ENCODE peak calls at places on chromosomes 7 and 10, in seven cellular contexts. E is uterus, U is endothelial cell of umbilical vein, O is spleen, B is A549, D is K562, R is HepG2. N is an unnamed sample.

GRCh38 chr10:54284526-54285193 is 516.4 kb downstream of the PCDH15 start:
- DNase-seq in E (no peak), U (no peak), O (no peak), B (no peak), D (no peak), R (no peak), N (no peak)

GRCh38 chr7:57412168-57412567 is 37.8 kb upstream of the ZNF716 start:
- DNase-seq in E (no peak), U (no peak), O (peak; percentile 33), B (no peak), D (no peak), R (no peak), N (no peak)

GRCh38 chr7:30028749-30029635 is 780 bp downstream of the PLEKHA8 start:
- DNase-seq in E (no peak), U (peak; percentile 75), O (no peak), B (peak; percentile 40), D (peak; percentile 56), R (peak; percentile 71), N (no peak)

GRCh38 chr10:8539056-8539455 is 484.6 kb downstream of the GATA3 start:
- DNase-seq in E (no peak), U (no peak), O (no peak), B (no peak), D (no peak), R (no peak), N (no peak)

GRCh38 chr10:58723977-58724376 is 211.3 kb downstream of the BICC1 start:
- DNase-seq in E (no peak), U (no peak), O (no peak), B (no peak), D (no peak), R (no peak), N (no peak)

GRCh38 chr7:43553999-43554398 is 28.9 kb upstream of the STK17A start:
- DNase-seq in E (no peak), U (no peak), O (no peak), B (no peak), D (no peak), R (peak; percentile 22), N (no peak)

GRCh38 chr10:119216137-119216536 is 8.8 kb downstream of the GRK5 start:
- DNase-seq in E (no peak), U (no peak), O (no peak), B (no peak), D (no peak), R (no peak), N (no peak)

GRCh38 chr7:45575501-45576248 is 1.5 kb downstream of the ADCY1 start:
- DNase-seq in E (no peak), U (no peak), O (peak; percentile 68), B (no peak), D (no peak), R (no peak), N (no peak)

GRCh38 chr10:69123306-69123746 is 652 bp upstream of the VPS26A start:
- DNase-seq in E (no peak), U (no peak), O (no peak), B (peak; percentile 74), D (peak; percentile 70), R (peak; percentile 31), N (no peak)

GRCh38 chr7:134298902-134299683 is 17.6 kb downstream of the SLC35B4 start:
- DNase-seq in E (peak; percentile 33), U (no peak), O (no peak), B (no peak), D (no peak), R (no peak), N (peak; percentile 50)

GRCh38 chr10:71860243-71861029 is 9.4 kb upstream of the PSAP start:
- DNase-seq in E (peak; percentile 98), U (peak; percentile 98), O (peak; percentile 91), B (peak; percentile 95), D (peak; percentile 94), R (peak; percentile 85), N (peak; percentile 69)

GRCh38 chr7:154975984-154976383 is 26.9 kb downstream of the PAXIP1 start:
- DNase-seq in E (no peak), U (no peak), O (no peak), B (no peak), D (no peak), R (no peak), N (no peak)

GRCh38 chr10:133268532-133268931 is 8.1 kb downstream of the ADAM8 start:
- DNase-seq in E (no peak), U (no peak), O (no peak), B (no peak), D (no peak), R (no peak), N (no peak)

GRCh38 chr7:94348142-94348541 is 46.6 kb upstream of the COL1A2 start:
- DNase-seq in E (peak; percentile 82), U (peak; percentile 26), O (no peak), B (no peak), D (no peak), R (no peak), N (no peak)

GRCh38 chr7:156207306-156207705 is 395.0 kb upstream of the SHH start:
- DNase-seq in E (no peak), U (no peak), O (no peak), B (no peak), D (no peak), R (no peak), N (no peak)

GRCh38 chr10:122152544-122152943 is 118.6 kb upstream of the BTBD16 start:
- DNase-seq in E (peak; percentile 54), U (no peak), O (peak; percentile 54), B (no peak), D (no peak), R (no peak), N (peak; percentile 63)

GRCh38 chr7:100539436-100540006 is 518 bp downstream of the AGFG2 start:
- DNase-seq in E (no peak), U (no peak), O (no peak), B (no peak), D (no peak), R (no peak), N (no peak)

GRCh38 chr7:27605689-27606269 is 56.9 kb downstream of the HIBADH start:
- DNase-seq in E (no peak), U (peak; percentile 63), O (no peak), B (peak; percentile 22), D (no peak), R (peak; percentile 39), N (no peak)

GRCh38 chr7:127158659-127159058 is 94.1 kb downstream of the GRM8 start:
- DNase-seq in E (no peak), U (no peak), O (no peak), B (no peak), D (peak; percentile 12), R (peak; percentile 1), N (no peak)

DNA sequence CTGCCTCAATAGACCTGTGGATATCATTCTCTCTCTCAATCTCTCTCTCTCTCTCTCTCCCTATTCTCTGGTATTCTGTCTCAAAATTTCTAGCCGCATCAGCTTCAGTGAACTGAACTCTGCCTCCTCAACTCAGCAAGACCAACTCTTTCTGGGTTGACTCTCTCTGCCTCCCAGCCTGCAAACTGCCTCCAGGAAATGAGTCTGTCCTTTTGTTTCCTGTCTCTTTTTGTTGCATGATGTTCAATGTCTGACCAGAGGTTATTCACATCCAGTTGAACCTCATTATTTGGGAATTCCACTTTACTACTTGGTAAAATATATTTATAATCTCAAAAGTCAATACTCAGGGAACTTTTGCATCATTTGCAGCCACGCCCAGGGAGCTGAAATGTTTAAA is 682.7 kb upstream of the FZD8 start:
- DNase-seq in E (no peak), U (peak; percentile 41), O (no peak), B (no peak), D (no peak), R (no peak), N (no peak)
- TF ChIP-seq CTCF in E (no peak), U (no peak), O (no peak), B (no peak), D (no peak), R (no peak), N (no peak)

DNA sequence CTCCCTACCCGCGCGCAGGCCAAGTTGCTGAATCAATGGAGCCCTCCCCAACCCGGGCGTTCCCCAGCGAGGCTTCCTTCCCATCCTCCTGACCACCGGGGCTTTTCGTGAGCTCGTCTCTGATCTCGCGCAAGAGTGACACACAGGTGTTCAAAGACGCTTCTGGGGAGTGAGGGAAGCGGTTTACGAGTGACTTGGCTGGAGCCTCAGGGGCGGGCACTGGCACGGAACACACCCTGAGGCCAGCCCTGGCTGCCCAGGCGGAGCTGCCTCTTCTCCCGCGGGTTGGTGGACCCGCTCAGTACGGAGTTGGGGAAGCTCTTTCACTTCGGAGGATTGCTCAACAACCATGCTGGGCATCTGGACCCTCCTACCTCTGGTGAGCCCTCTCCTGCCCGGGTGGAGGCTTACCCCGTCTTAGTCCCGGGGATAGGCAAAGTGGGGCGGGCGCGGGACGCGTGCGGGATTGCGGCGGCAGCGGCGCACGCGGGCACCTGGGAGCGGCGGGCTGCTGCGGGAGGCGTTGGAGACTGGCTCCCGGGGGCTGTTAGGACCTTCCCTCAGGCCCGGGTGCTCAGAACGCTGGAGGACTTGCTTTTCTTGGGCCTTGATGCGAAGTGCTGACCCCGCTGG is at the start of gene FAS:
- DNase-seq in E (peak; percentile 79), U (peak; percentile 53), O (peak; percentile 94), B (peak; percentile 69), D (no peak), R (peak; percentile 27), N (peak; percentile 86)
- TF ChIP-seq POLR2A in E (peak; percentile 33), U (no peak), O (no peak), B (peak; percentile 33), D (no peak), R (no peak), N (peak; percentile 71)

GRCh38 chr7:73727963-73728362 is 8.5 kb upstream of the STX1A start:
- DNase-seq in E (no peak), U (no peak), O (no peak), B (no peak), D (no peak), R (no peak), N (no peak)
- TF ChIP-seq CTCF in E (no peak), U (no peak), O (no peak), B (no peak), D (no peak), R (no peak), N (no peak)

DNA sequence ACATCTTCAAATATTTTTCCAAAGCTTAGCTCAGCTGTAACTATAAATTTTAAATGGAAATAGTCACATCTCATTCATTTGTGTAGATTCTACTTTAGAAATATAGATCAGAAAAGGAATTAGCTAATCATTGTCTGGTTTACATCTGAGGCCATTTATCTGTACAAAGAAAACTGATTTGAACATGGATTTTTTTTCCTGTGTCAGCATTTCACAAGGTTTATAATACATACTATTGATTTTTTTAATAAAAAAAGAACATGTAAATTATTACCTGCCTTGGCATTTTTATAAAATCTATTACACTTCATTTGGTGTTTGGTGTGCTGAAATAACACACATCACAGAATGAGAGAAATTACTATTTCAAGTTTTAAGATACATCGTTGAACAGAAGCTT is 3.5 kb upstream of the GPR37 start:
- DNase-seq in E (no peak), U (no peak), O (no peak), B (no peak), D (no peak), R (no peak), N (no peak)
- TF ChIP-seq POLR2A in E (no peak), U (no peak), O (no peak), B (no peak), D (no peak), R (no peak), N (no peak)

DNA sequence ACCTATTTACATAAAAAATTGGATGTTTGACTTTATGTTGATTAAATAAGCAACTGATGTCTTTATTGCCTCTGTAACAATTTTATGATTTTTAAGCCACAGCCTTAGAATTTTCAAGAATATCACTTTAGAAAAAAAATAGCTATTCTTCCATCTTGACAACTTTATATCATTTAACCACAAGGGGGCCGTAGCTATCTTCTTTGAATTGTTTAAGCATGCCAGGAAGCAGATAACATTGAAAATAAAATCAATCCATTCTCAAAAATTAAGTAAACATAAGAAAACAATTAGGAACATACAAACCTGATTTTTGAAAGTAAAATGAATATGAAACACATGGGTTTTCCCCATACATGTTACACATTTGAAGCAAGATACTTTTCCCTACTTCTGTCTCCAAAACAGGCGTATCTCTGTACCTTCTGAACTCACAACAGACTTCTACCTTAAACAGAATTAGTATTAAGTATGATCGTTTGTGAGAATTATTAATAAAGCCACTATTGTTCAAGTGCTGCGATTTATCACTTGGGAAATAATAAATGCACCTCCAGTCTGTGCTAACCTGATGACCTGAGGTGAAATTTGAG is 209.0 kb downstream of the CACNA2D1 start:
- DNase-seq in E (no peak), U (peak; percentile 61), O (no peak), B (peak; percentile 11), D (no peak), R (peak; percentile 16), N (no peak)
- TF ChIP-seq CTCF in E (peak; percentile 43), U (peak; percentile 20), O (no peak), B (peak; percentile 75), D (no peak), R (peak; percentile 39), N (no peak)